ENCODE peak calls at places on chromosomes 4 and X, in eight cellular contexts. S is psoas muscle; H is caudate nucleus; U is neuronal stem cell; N is breast epithelium; C is naive thymus-derived CD4-positive, alpha-beta T cell; M is left ventricle myocardium inferior; A is CD4-positive, CD25-positive, alpha-beta regulatory T cell. G is an unnamed sample.

GRCh38 chrX:123013141-123013540 is 170.9 kb upstream of the GRIA3 start:
- DNase-seq in S (no peak), H (no peak), U (no peak), N (no peak), C (no peak), M (no peak), A (no peak), G (no peak)

GRCh38 chr4:180169394-180169793 is 2073.8 kb upstream of the TENM3 start:
- DNase-seq in S (no peak), H (no peak), U (no peak), N (no peak), C (no peak), M (no peak), A (no peak), G (no peak)

GRCh38 chr4:35124116-35124515 is 1120.2 kb downstream of the ARAP2 start:
- DNase-seq in S (no peak), H (no peak), U (no peak), N (no peak), C (no peak), M (no peak), A (no peak), G (no peak)

GRCh38 chrX:88325634-88326033 is 421.4 kb upstream of the CPXCR1 start:
- DNase-seq in S (no peak), H (no peak), U (no peak), N (no peak), C (no peak), M (no peak), A (no peak), G (no peak)

GRCh38 chrX:28649541-28649940 is 62.3 kb downstream of the IL1RAPL1 start:
- DNase-seq in S (no peak), H (no peak), U (no peak), N (no peak), C (no peak), M (no peak), A (no peak), G (no peak)

GRCh38 chrX:111180750-111181240 is 84.8 kb downstream of the PAK3 start:
- DNase-seq in S (no peak), H (no peak), U (no peak), N (no peak), C (no peak), M (no peak), A (no peak), G (no peak)

GRCh38 chr4:150308824-150309472 is 230.7 kb downstream of the DCLK2 start:
- DNase-seq in S (no peak), H (no peak), U (no peak), N (no peak), C (no peak), M (no peak), A (no peak), G (no peak)

GRCh38 chr4:174332741-174333493 is 49.2 kb downstream of the CEP44 start:
- DNase-seq in S (no peak), H (no peak), U (no peak), N (no peak), C (no peak), M (no peak), A (no peak), G (no peak)

GRCh38 chr4:144104509-144105130 is 35.9 kb downstream of the GYPA start:
- DNase-seq in S (no peak), H (no peak), U (no peak), N (no peak), C (no peak), M (no peak), A (no peak), G (no peak)

GRCh38 chr4:34148322-34148908 is 2095.9 kb downstream of the ARAP2 start:
- DNase-seq in S (no peak), H (no peak), U (no peak), N (no peak), C (no peak), M (no peak), A (no peak), G (no peak)

GRCh38 chr4:40923326-40924095 is 173.8 kb downstream of the NSUN7 start:
- DNase-seq in S (no peak), H (no peak), U (no peak), N (no peak), C (no peak), M (no peak), A (no peak), G (peak)

GRCh38 chr4:168220893-168221292 is 97.7 kb downstream of the DDX60 start:
- DNase-seq in S (no peak), H (no peak), U (no peak), N (no peak), C (no peak), M (no peak), A (no peak), G (no peak)

GRCh38 chrX:153688900-153689590 is 1.3 kb downstream of the SLC6A8 start:
- DNase-seq in S (peak), H (peak), U (no peak), N (peak), C (no peak), M (peak), A (no peak), G (peak)

GRCh38 chrX:134732152-134732551 is 73.9 kb upstream of the PLAC1 start:
- DNase-seq in S (no peak), H (no peak), U (no peak), N (no peak), C (no peak), M (no peak), A (no peak), G (no peak)

GRCh38 chr4:2259036-2259540 is 2.8 kb downstream of the MXD4 start:
- DNase-seq in S (peak), H (no peak), U (no peak), N (no peak), C (no peak), M (peak), A (no peak), G (no peak)

GRCh38 chr4:39319678-39320077 is 46.5 kb downstream of the RFC1 start:
- DNase-seq in S (no peak), H (no peak), U (no peak), N (no peak), C (no peak), M (no peak), A (no peak), G (no peak)

GRCh38 chr4:24778427-24779225 is 16.7 kb upstream of the SOD3 start:
- DNase-seq in S (peak), H (no peak), U (no peak), N (peak), C (no peak), M (peak), A (no peak), G (no peak)

GRCh38 chrX:71537743-71538142 is 4.8 kb downstream of the OGT start:
- DNase-seq in S (no peak), H (no peak), U (no peak), N (no peak), C (no peak), M (no peak), A (no peak), G (no peak)

GRCh38 chr4:147831452-147832192 is 99.7 kb downstream of the ARHGAP10 start:
- DNase-seq in S (peak), H (no peak), U (no peak), N (peak), C (no peak), M (no peak), A (no peak), G (no peak)

GRCh38 chr4:147943159-147943638 is 211.3 kb downstream of the ARHGAP10 start:
- DNase-seq in S (no peak), H (no peak), U (no peak), N (no peak), C (no peak), M (no peak), A (no peak), G (no peak)

GRCh38 chr4:108556588-108557200 is 63.7 kb upstream of the RPL34 start:
- DNase-seq in S (no peak), H (no peak), U (no peak), N (no peak), C (no peak), M (no peak), A (no peak), G (no peak)

GRCh38 chr4:4541040-4541631 is 712 bp downstream of the STX18 start:
- DNase-seq in S (no peak), H (no peak), U (no peak), N (no peak), C (no peak), M (no peak), A (no peak), G (no peak)

GRCh38 chr4:79178770-79179169 is 147.1 kb downstream of the NAA11 start:
- DNase-seq in S (no peak), H (no peak), U (no peak), N (peak), C (no peak), M (peak), A (no peak), G (peak)

GRCh38 chr4:1195109-1195671 is 22.8 kb upstream of the SPON2 start:
- DNase-seq in S (no peak), H (no peak), U (no peak), N (peak), C (no peak), M (no peak), A (no peak), G (no peak)

GRCh38 chr4:41366911-41367517 is 110.3 kb downstream of the UCHL1 start:
- DNase-seq in S (no peak), H (no peak), U (no peak), N (no peak), C (no peak), M (no peak), A (no peak), G (no peak)

GRCh38 chrX:66130469-66130868 is 33.6 kb upstream of the HEPH start:
- DNase-seq in S (no peak), H (no peak), U (no peak), N (no peak), C (no peak), M (no peak), A (no peak), G (no peak)

GRCh38 chrX:56089376-56089775 is 142.8 kb upstream of the KLF8 start:
- DNase-seq in S (no peak), H (no peak), U (no peak), N (no peak), C (no peak), M (no peak), A (no peak), G (no peak)

GRCh38 chrX:21972721-21973120 is 32.2 kb downstream of the SMS start:
- DNase-seq in S (no peak), H (no peak), U (no peak), N (no peak), C (peak), M (no peak), A (peak), G (no peak)

GRCh38 chr4:26719954-26720552 is 136.2 kb downstream of the TBC1D19 start:
- DNase-seq in S (no peak), H (no peak), U (no peak), N (no peak), C (no peak), M (no peak), A (no peak), G (no peak)

GRCh38 chr4:16765549-16765948 is 132.9 kb downstream of the LDB2 start:
- DNase-seq in S (no peak), H (no peak), U (no peak), N (no peak), C (no peak), M (no peak), A (no peak), G (no peak)

GRCh38 chr4:95268819-95269565 is 279.8 kb downstream of the UNC5C start:
- DNase-seq in S (no peak), H (no peak), U (no peak), N (no peak), C (no peak), M (no peak), A (no peak), G (no peak)

GRCh38 chr4:40524642-40525041 is 105.0 kb downstream of the RBM47 start:
- DNase-seq in S (no peak), H (no peak), U (no peak), N (no peak), C (no peak), M (peak), A (no peak), G (no peak)

GRCh38 chr4:153785830-153786721 is 2.8 kb downstream of the SFRP2 start:
- DNase-seq in S (no peak), H (no peak), U (no peak), N (no peak), C (no peak), M (no peak), A (peak), G (no peak)

DNA sequence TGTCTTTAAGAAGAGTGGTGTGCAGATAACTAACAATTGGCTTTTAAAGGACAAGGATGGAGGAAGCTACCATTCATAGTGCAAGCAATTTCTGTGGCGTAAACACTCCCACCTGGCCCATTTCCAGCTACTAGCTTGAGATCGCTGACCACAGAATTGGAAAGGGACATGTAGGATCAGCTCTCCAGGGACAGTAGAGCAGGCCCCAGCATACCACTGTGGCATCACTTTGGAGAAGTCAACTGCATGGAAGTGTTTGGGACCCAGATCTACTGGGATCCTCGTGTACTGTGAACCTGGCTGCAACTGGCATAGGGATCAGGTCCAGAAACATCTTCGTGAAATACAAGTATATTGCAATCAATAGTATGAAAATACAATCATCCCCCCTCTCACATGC is 515.0 kb downstream of the INPP4B start:
- DNase-seq in S (no peak), H (no peak), U (no peak), N (no peak), C (no peak), M (peak), A (no peak), G (no peak)
- H3K27ac ChIP-seq in S (no peak), H (no peak), U (no peak), N (no peak), C (no peak), M (peak), A (no peak), G (no peak)

DNA sequence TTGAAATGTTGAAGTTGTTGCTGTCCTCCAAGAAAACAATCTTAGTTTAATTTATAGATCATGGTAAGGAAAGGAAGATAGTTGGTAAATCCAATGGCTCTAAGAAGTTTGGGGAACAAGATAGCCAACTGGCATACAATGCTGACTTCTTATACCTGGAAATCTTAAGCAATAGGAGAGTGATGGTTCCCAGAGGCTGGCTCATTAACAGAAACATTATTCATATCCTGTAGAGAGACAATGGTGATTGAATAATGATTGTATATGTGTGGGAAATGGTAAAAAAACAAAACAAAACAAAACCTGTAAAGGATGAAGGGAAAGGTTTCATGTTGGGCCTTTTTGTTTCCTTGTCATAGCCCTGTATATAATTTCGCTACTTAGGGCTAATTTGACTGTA is 174.9 kb upstream of the CTSO start:
- DNase-seq in S (no peak), H (no peak), U (no peak), N (no peak), C (no peak), M (no peak), A (no peak), G (no peak)
- H3K27ac ChIP-seq in S (no peak), H (no peak), U (no peak), N (no peak), C (no peak), M (no peak), A (no peak), G (no peak)

GRCh38 chr4:184328022-184328736 is 110.5 kb upstream of the ENPP6 start:
- DNase-seq in S (no peak), H (no peak), U (no peak), N (peak), C (no peak), M (no peak), A (no peak), G (no peak)
- H3K27ac ChIP-seq in S (no peak), H (no peak), U (no peak), N (peak), C (no peak), M (no peak), A (no peak), G (no peak)

GRCh38 chrX:41373989-41374606 is 40.1 kb downstream of the DDX3X start:
- DNase-seq in S (no peak), H (no peak), U (no peak), N (no peak), C (no peak), M (no peak), A (no peak), G (no peak)
- H3K27ac ChIP-seq in S (no peak), H (no peak), U (no peak), N (no peak), C (no peak), M (no peak), A (no peak), G (no peak)